ENCODE peak calls at places on chromosome 9, in nine cellular contexts. G is CD8-positive, alpha-beta T cell; Q is choroid plexus epithelial cell; V is brain microvascular endothelial cell; T is fibroblast of mammary gland; K is heart right ventricle; H is heart left ventricle; R is thyroid gland; S is psoas muscle. C is an unnamed sample.

GRCh38 chr9:28396058-28396457 is 822.8 kb upstream of the C9orf72 start:
- DNase-seq in T (no peak), K (no peak), S (no peak), H (no peak), R (no peak), Q (no peak), G (no peak), V (no peak), C (peak)

GRCh38 chr9:35258665-35259474 is 97.1 kb downstream of the UNC13B start:
- DNase-seq in K (peak), S (peak), H (peak), G (peak), R (peak), Q (peak), T (peak), V (peak), C (peak)

GRCh38 chr9:78777747-78778146 is 480.8 kb downstream of the PSAT1 start:
- DNase-seq in R (no peak), Q (no peak), H (no peak), V (no peak), G (no peak), K (no peak), S (no peak), T (no peak), C (no peak)

GRCh38 chr9:111253742-111254437 is 76.1 kb downstream of the OR2K2 start:
- DNase-seq in T (no peak), V (no peak), Q (peak), H (no peak), R (no peak), S (no peak), G (no peak), K (no peak), C (no peak)

GRCh38 chr9:77751341-77752091 is 103.4 kb upstream of the GNA14 start:
- DNase-seq in R (no peak), G (no peak), Q (peak), T (peak), S (no peak), K (peak), V (peak), H (no peak), C (peak)

GRCh38 chr9:95822583-95823431 is 52.7 kb upstream of the ERCC6L2 start:
- DNase-seq in S (no peak), Q (peak), K (no peak), V (peak), T (peak), G (no peak), H (no peak), R (no peak), C (peak)

GRCh38 chr9:114061292-114061691 is 16.8 kb downstream of the AMBP start:
- DNase-seq in K (no peak), Q (no peak), H (no peak), G (no peak), T (no peak), R (no peak), V (no peak), S (no peak), C (no peak)

GRCh38 chr9:128882677-128883590 is 1.0 kb downstream of the LRRC8A start:
- DNase-seq in R (no peak), V (no peak), H (no peak), S (no peak), K (no peak), Q (no peak), G (no peak), T (peak), C (peak)

GRCh38 chr9:37999501-38000189 is 69.4 kb downstream of the SHB start:
- DNase-seq in T (peak), S (no peak), G (no peak), K (no peak), Q (peak), V (peak), H (no peak), R (no peak), C (peak)

GRCh38 chr9:102185371-102185770 is 446.9 kb upstream of the GRIN3A start:
- DNase-seq in S (no peak), T (no peak), R (no peak), G (no peak), K (peak), Q (no peak), V (no peak), H (no peak), C (no peak)

GRCh38 chr9:95124582-95125359 is 192.7 kb downstream of the FANCC start:
- DNase-seq in T (no peak), G (no peak), R (no peak), H (no peak), K (no peak), V (no peak), Q (no peak), S (no peak), C (peak)

GRCh38 chr9:22416692-22417060 is 29.9 kb upstream of the DMRTA1 start:
- DNase-seq in H (no peak), G (no peak), S (no peak), T (peak), R (no peak), V (peak), Q (peak), K (no peak), C (peak)

GRCh38 chr9:75117572-75117971 is 29.3 kb downstream of the OSTF1 start:
- DNase-seq in H (no peak), T (no peak), G (no peak), R (no peak), K (no peak), V (no peak), S (no peak), Q (no peak), C (no peak)

GRCh38 chr9:98087420-98088354 is 31.2 kb downstream of the NANS start:
- DNase-seq in T (peak), V (peak), H (peak), K (peak), Q (peak), S (peak), R (peak), G (peak), C (peak)

GRCh38 chr9:91935805-91936204 is 14.2 kb downstream of the ROR2 start:
- DNase-seq in G (no peak), Q (no peak), R (no peak), S (no peak), H (no peak), T (no peak), K (no peak), V (no peak), C (no peak)

GRCh38 chr9:13151489-13151888 is 128.0 kb downstream of the MPDZ start:
- DNase-seq in S (no peak), V (no peak), R (no peak), Q (peak), H (no peak), T (no peak), G (no peak), K (no peak), C (no peak)

GRCh38 chr9:125632321-125633115 is 74.5 kb downstream of the MAPKAP1 start:
- DNase-seq in S (no peak), K (no peak), R (no peak), H (no peak), G (no peak), T (no peak), Q (no peak), V (no peak), C (peak)

GRCh38 chr9:3912817-3913216 is 387.0 kb upstream of the RFX3 start:
- DNase-seq in Q (peak), T (no peak), G (no peak), S (no peak), H (no peak), V (peak), R (no peak), K (no peak), C (no peak)

GRCh38 chr9:21682376-21682775 is 120.1 kb upstream of the MTAP start:
- DNase-seq in R (no peak), V (no peak), Q (no peak), K (no peak), H (no peak), T (no peak), S (no peak), G (no peak), C (no peak)

GRCh38 chr9:137313956-137314560 is 12.0 kb upstream of the NRARP start:
- DNase-seq in R (no peak), S (peak), H (no peak), Q (no peak), K (no peak), G (no peak), V (no peak), T (no peak), C (no peak)

GRCh38 chr9:70412678-70413426 is 1.6 kb downstream of the KLF9 start:
- DNase-seq in V (peak), K (peak), G (peak), Q (peak), T (peak), R (peak), H (peak), S (peak), C (peak)

GRCh38 chr9:112853882-112854585 is 36.6 kb downstream of the SLC46A2 start:
- DNase-seq in K (no peak), Q (no peak), G (no peak), T (no peak), H (no peak), V (no peak), R (no peak), S (no peak), C (no peak)

GRCh38 chr9:75545292-75545691 is 345.2 kb upstream of the PCSK5 start:
- DNase-seq in K (no peak), V (no peak), T (no peak), H (no peak), Q (no peak), S (no peak), R (no peak), G (no peak), C (no peak)

GRCh38 chr9:101375546-101375945 is 9.3 kb downstream of the BAAT start:
- DNase-seq in K (no peak), H (no peak), S (no peak), Q (no peak), R (no peak), V (no peak), G (no peak), T (peak), C (no peak)

GRCh38 chr9:96852676-96853075 is 1.6 kb downstream of the ZNF782 start:
- DNase-seq in R (no peak), H (no peak), T (no peak), Q (no peak), K (no peak), S (no peak), G (no peak), V (no peak), C (peak)

GRCh38 chr9:91781906-91782305 is 168.1 kb downstream of the ROR2 start:
- DNase-seq in S (no peak), V (no peak), Q (no peak), R (peak), H (no peak), G (no peak), T (no peak), K (no peak), C (no peak)

GRCh38 chr9:117224676-117225075 is 190.2 kb downstream of the ASTN2 start:
- DNase-seq in K (no peak), H (no peak), Q (no peak), R (no peak), V (no peak), G (no peak), S (no peak), T (no peak), C (no peak)

GRCh38 chr9:122463828-122464632 is 13.7 kb downstream of the OR1J1 start:
- DNase-seq in S (no peak), T (no peak), Q (peak), R (no peak), K (no peak), H (no peak), V (no peak), G (no peak), C (no peak)
- TF ChIP-seq CTCF in S (no peak), T (peak), Q (peak), R (no peak), K (no peak), H (no peak), V (peak), G (peak), C (peak)

DNA sequence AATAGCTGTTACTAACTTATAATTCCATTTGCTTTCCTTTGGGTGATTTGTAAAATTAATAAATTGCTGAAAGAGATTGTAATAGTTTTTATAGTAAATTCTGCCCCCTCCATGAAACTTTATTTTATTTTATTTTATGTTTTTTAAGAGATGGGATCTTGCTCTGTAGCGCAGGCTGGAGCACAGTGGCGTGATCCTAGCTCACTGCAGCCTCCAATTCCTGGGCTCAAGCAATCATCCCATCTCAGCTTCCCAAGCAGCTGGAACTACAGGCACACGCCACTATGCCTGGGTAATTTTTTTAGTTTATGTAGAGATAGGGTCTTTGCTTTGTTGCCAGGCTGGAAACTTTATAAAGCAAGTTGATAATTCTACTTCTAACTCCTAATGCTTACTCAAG is 395 bp downstream of the IL33 start:
- DNase-seq in H (no peak), K (no peak), S (no peak), V (no peak), T (no peak), R (no peak), G (no peak), Q (no peak), C (no peak)
- H3K4me3 ChIP-seq in H (peak), K (peak), S (peak), V (no peak), T (no peak), R (no peak), G (no peak), Q (no peak), C (no peak)

GRCh38 chr9:130463141-130463540 is 18.4 kb downstream of the ASS1 start:
- DNase-seq in S (peak), Q (no peak), T (no peak), V (no peak), R (no peak), G (no peak), K (no peak), H (no peak), C (no peak)

GRCh38 chr9:130463763-130464745 is 19.3 kb downstream of the ASS1 start:
- DNase-seq in R (no peak), T (no peak), G (no peak), S (peak), V (no peak), K (no peak), Q (no peak), H (no peak), C (no peak)

GRCh38 chr9:130466537-130467217 is 21.9 kb downstream of the ASS1 start:
- DNase-seq in T (no peak), Q (no peak), G (no peak), S (no peak), V (no peak), H (no peak), R (no peak), K (no peak), C (no peak)

GRCh38 chr9:130467371-130467770 is 22.6 kb downstream of the ASS1 start:
- DNase-seq in Q (no peak), S (no peak), T (no peak), G (no peak), R (no peak), V (no peak), H (no peak), K (no peak), C (no peak)

GRCh38 chr9:130465383-130466096 is 20.8 kb downstream of the ASS1 start:
- DNase-seq in V (no peak), K (no peak), R (no peak), H (no peak), T (no peak), Q (no peak), G (no peak), S (no peak), C (no peak)
- TF ChIP-seq CTCF in V (no peak), K (no peak), R (no peak), H (no peak), T (no peak), Q (no peak), G (no peak), S (no peak), C (no peak)

GRCh38 chr9:130029591-130029990 is 13.4 kb downstream of the FNBP1 start:
- DNase-seq in T (no peak), G (no peak), S (no peak), Q (no peak), K (no peak), V (no peak), H (no peak), R (no peak), C (no peak)

GRCh38 chr9:130030821-130031481 is 12.0 kb downstream of the FNBP1 start:
- DNase-seq in V (no peak), H (no peak), K (no peak), Q (no peak), T (no peak), S (no peak), R (no peak), G (no peak), C (no peak)

GRCh38 chr9:130036099-130036498 is 6.9 kb downstream of the FNBP1 start:
- DNase-seq in Q (peak), R (no peak), K (no peak), T (peak), H (no peak), S (no peak), G (no peak), V (no peak), C (peak)

GRCh38 chr9:130039504-130040147 is 3.4 kb downstream of the FNBP1 start:
- DNase-seq in Q (peak), S (no peak), V (no peak), K (no peak), T (no peak), R (no peak), H (no peak), G (no peak), C (no peak)

GRCh38 chr9:130034570-130034969 is 8.4 kb downstream of the FNBP1 start:
- DNase-seq in T (peak), S (no peak), V (peak), K (no peak), G (no peak), R (no peak), H (no peak), Q (peak), C (peak)
- H3K4me3 ChIP-seq in T (no peak), S (no peak), V (no peak), K (no peak), G (no peak), R (no peak), H (no peak), Q (no peak), C (no peak)

GRCh38 chr9:40935336-40935735 is 193.1 kb downstream of the FOXD4L6 start:
- DNase-seq in R (no peak), Q (no peak), G (no peak), H (no peak), K (no peak), S (no peak), T (no peak), V (no peak), C (no peak)
- TF ChIP-seq CTCF in R (no peak), Q (no peak), G (no peak), H (no peak), K (no peak), S (no peak), T (no peak), V (no peak), C (no peak)

GRCh38 chr9:105390901-105391300 is 56.9 kb upstream of the FSD1L start:
- DNase-seq in H (no peak), G (no peak), T (no peak), V (no peak), K (no peak), Q (no peak), R (no peak), S (no peak), C (no peak)

GRCh38 chr9:105389789-105390188 is 58.0 kb upstream of the FSD1L start:
- DNase-seq in S (no peak), R (no peak), T (no peak), V (no peak), G (no peak), H (no peak), K (no peak), Q (no peak), C (no peak)

DNA sequence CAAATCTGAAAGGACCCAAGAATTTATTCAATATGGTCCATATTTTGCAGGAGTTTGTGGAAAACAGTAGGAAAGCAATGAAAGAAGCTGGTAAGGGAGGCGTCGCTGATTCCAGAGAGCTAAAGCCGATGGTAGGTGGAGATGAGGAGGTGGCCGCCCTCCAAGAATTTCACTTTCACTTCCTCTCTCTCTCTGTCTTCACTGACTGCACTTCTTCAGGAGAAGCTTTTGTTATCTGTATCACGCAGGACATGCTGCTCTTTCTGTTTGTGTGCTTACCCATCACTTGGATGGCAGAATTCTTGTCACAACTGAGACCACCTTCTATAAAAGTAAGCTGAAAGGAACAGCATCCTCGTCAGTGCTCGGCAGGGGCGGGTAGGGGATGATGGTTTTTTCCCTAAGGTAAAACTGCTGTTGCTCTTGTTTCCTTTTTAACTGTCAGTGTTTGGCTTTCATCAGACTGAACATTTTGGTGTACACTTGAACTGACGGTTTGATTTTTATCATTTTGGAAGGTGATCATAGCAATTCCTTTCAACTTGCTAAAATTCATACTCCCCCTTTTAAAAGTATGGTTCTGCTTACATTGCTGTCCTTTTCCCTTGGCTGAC is 62.4 kb upstream of the FSD1L start:
- DNase-seq in T (peak), G (peak), S (no peak), Q (peak), K (peak), H (no peak), V (no peak), R (no peak), C (no peak)
- H3K4me3 ChIP-seq in T (peak), G (peak), S (peak), Q (no peak), K (peak), H (no peak), V (no peak), R (no peak), C (no peak)

GRCh38 chr9:36788534-36788933 is 215.8 kb downstream of the MELK start:
- DNase-seq in K (no peak), R (no peak), G (no peak), T (no peak), S (no peak), Q (peak), H (no peak), V (no peak), C (no peak)
- TF ChIP-seq CTCF in K (peak), R (no peak), G (no peak), T (peak), S (no peak), Q (peak), H (peak), V (peak), C (peak)

GRCh38 chr9:106887066-106887465 is 24.1 kb downstream of the ZNF462 start:
- DNase-seq in T (no peak), H (no peak), V (no peak), R (no peak), S (no peak), Q (no peak), G (no peak), K (no peak), C (peak)

GRCh38 chr9:106891286-106891685 is 28.3 kb downstream of the ZNF462 start:
- DNase-seq in H (no peak), V (no peak), R (no peak), G (no peak), Q (no peak), K (no peak), T (no peak), S (no peak), C (no peak)

GRCh38 chr9:106886111-106887046 is 23.4 kb downstream of the ZNF462 start:
- DNase-seq in V (no peak), Q (no peak), K (no peak), R (no peak), H (no peak), S (no peak), T (peak), G (no peak), C (peak)

GRCh38 chr9:106890621-106891020 is 27.7 kb downstream of the ZNF462 start:
- DNase-seq in Q (peak), G (no peak), V (no peak), R (no peak), S (no peak), K (no peak), H (no peak), T (peak), C (peak)

GRCh38 chr9:106888992-106889631 is 26.1 kb downstream of the ZNF462 start:
- DNase-seq in T (no peak), R (no peak), K (no peak), S (no peak), H (no peak), V (no peak), G (no peak), Q (no peak), C (peak)
- H3K4me3 ChIP-seq in T (no peak), R (no peak), K (no peak), S (no peak), H (no peak), V (no peak), G (no peak), Q (no peak), C (no peak)

GRCh38 chr9:133681658-133682306 is 45.6 kb downstream of the DBH start:
- DNase-seq in K (no peak), T (no peak), V (no peak), S (peak), R (no peak), H (peak), G (no peak), Q (no peak), C (no peak)

GRCh38 chr9:133679056-133679455 is 42.9 kb downstream of the DBH start:
- DNase-seq in V (no peak), T (no peak), S (no peak), H (no peak), Q (no peak), R (no peak), K (no peak), G (no peak), C (no peak)

GRCh38 chr9:133679466-133680051 is 43.4 kb downstream of the DBH start:
- DNase-seq in V (no peak), K (peak), R (no peak), Q (no peak), G (no peak), H (peak), T (no peak), S (peak), C (no peak)

GRCh38 chr9:133680976-133681657 is 45.0 kb downstream of the DBH start:
- DNase-seq in Q (no peak), T (no peak), H (peak), K (no peak), G (no peak), V (no peak), S (peak), R (no peak), C (no peak)

GRCh38 chr9:133680250-133680975 is 44.2 kb downstream of the DBH start:
- DNase-seq in S (peak), Q (no peak), T (no peak), K (no peak), R (no peak), H (peak), G (no peak), V (no peak), C (no peak)
- TF ChIP-seq CTCF in S (no peak), Q (no peak), T (no peak), K (no peak), R (no peak), H (no peak), G (no peak), V (peak), C (no peak)

C was measured in epithelial cell of esophagus.